ENCODE peak calls at places on chromosomes 11 and 22, in eight cellular contexts. E is activated CD4-positive, alpha-beta T cell treated with anti-CD3 and anti-CD28 coated beads for 48 hours; F is anterior cingulate cortex; X is neuronal stem cell; G is sigmoid colon; B is MM.1S; C is NCI-H1092; A is A172. Y is an unnamed sample.

GRCh38 chr11:115660072-115660805 is 156.0 kb upstream of the CADM1 start:
- DNase-seq in E (no peak), F (no peak), X (no peak), G (no peak), B (no peak), C (no peak), A (no peak), Y (no peak)

GRCh38 chr11:83044958-83045712 is 26.6 kb downstream of the RAB30 start:
- DNase-seq in E (no peak), F (no peak), X (no peak), G (no peak), B (no peak), C (no peak), A (peak; percentile 92), Y (no peak)

GRCh38 chr11:106690923-106691322 is 327.4 kb downstream of the GUCY1A2 start:
- DNase-seq in E (no peak), F (no peak), X (no peak), G (no peak), B (no peak), C (no peak), A (no peak), Y (no peak)

GRCh38 chr11:44300881-44301855 is 8.8 kb downstream of the ALX4 start:
- DNase-seq in E (no peak), F (no peak), X (no peak), G (no peak), B (no peak), C (no peak), A (peak; percentile 78), Y (no peak)

GRCh38 chr22:42077486-42078125 is 1.9 kb upstream of the SMDT1 start:
- DNase-seq in E (no peak), F (no peak), X (no peak), G (no peak), B (no peak), C (no peak), A (no peak), Y (peak; percentile 86)

GRCh38 chr22:25448435-25449051 is 115.9 kb upstream of the GRK3 start:
- DNase-seq in E (peak; percentile 27), F (no peak), X (no peak), G (no peak), B (no peak), C (no peak), A (no peak), Y (peak; percentile 85)

GRCh38 chr22:36194971-36195370 is 6.6 kb downstream of the APOL4 start:
- DNase-seq in E (peak; percentile 53), F (peak; percentile 27), X (peak; percentile 29), G (peak; percentile 88), B (peak; percentile 54), C (peak; percentile 35), A (peak; percentile 54), Y (no peak)

GRCh38 chr11:17699157-17700114 is 19.9 kb upstream of the MYOD1 start:
- DNase-seq in E (no peak), F (no peak), X (no peak), G (no peak), B (no peak), C (no peak), A (no peak), Y (no peak)

GRCh38 chr11:58912124-58912523 is 27.2 kb upstream of the GLYATL1 start:
- DNase-seq in E (no peak), F (no peak), X (no peak), G (no peak), B (no peak), C (no peak), A (no peak), Y (no peak)

GRCh38 chr11:9875402-9875801 is 211.5 kb downstream of the SWAP70 start:
- DNase-seq in E (no peak), F (no peak), X (no peak), G (no peak), B (no peak), C (no peak), A (no peak), Y (no peak)

GRCh38 chr11:17861036-17861755 is 126.6 kb downstream of the KCNC1 start:
- DNase-seq in E (no peak), F (no peak), X (no peak), G (no peak), B (no peak), C (no peak), A (no peak), Y (no peak)

GRCh38 chr11:69479591-69480271 is 1.7 kb upstream of the LINC01488 start:
- DNase-seq in E (no peak), F (no peak), X (no peak), G (no peak), B (no peak), C (no peak), A (no peak), Y (no peak)

GRCh38 chr11:11117730-11118129 is 235.3 kb downstream of the CSNK2A3 start:
- DNase-seq in E (no peak), F (no peak), X (no peak), G (no peak), B (no peak), C (no peak), A (no peak), Y (no peak)

GRCh38 chr22:46449116-46449691 is 88.2 kb downstream of the CELSR1 start:
- DNase-seq in E (no peak), F (no peak), X (no peak), G (no peak), B (no peak), C (no peak), A (no peak), Y (no peak)

GRCh38 chr11:86056262-86056911 is 12.5 kb downstream of the PICALM start:
- DNase-seq in E (no peak), F (no peak), X (no peak), G (no peak), B (no peak), C (no peak), A (no peak), Y (no peak)

GRCh38 chr11:12893787-12894672 is 115.1 kb upstream of the RASSF10 start:
- DNase-seq in E (peak; percentile 77), F (peak; percentile 26), X (peak; percentile 59), G (peak; percentile 82), B (peak; percentile 56), C (peak; percentile 37), A (peak; percentile 63), Y (no peak)

GRCh38 chr22:45296628-45297297 is 12.0 kb downstream of the UPK3A start:
- DNase-seq in E (no peak), F (no peak), X (no peak), G (no peak), B (no peak), C (no peak), A (no peak), Y (no peak)

GRCh38 chr22:19721486-19722172 is 1.7 kb upstream of the GP1BB start:
- DNase-seq in E (no peak), F (no peak), X (no peak), G (no peak), B (no peak), C (no peak), A (no peak), Y (no peak)

GRCh38 chr11:124177344-124177743 is 5.8 kb upstream of the OR10D3 start:
- DNase-seq in E (no peak), F (no peak), X (no peak), G (no peak), B (no peak), C (no peak), A (no peak), Y (no peak)

GRCh38 chr22:30405731-30406130 is 8.9 kb downstream of the SEC14L2 start:
- DNase-seq in E (no peak), F (no peak), X (no peak), G (no peak), B (no peak), C (no peak), A (no peak), Y (no peak)

GRCh38 chr11:19714387-19715363 is 2.0 kb downstream of the NAV2 start:
- DNase-seq in E (no peak), F (peak; percentile 47), X (no peak), G (peak; percentile 84), B (no peak), C (peak; percentile 24), A (peak; percentile 85), Y (no peak)

GRCh38 chr11:125064070-125064469 is 965 bp downstream of the SLC37A2 start:
- DNase-seq in E (no peak), F (no peak), X (no peak), G (no peak), B (no peak), C (no peak), A (no peak), Y (no peak)

GRCh38 chr11:5624489-5625278 is at the start of gene TRIM34:
- DNase-seq in E (peak; percentile 64), F (peak; percentile 8), X (peak; percentile 11), G (peak; percentile 75), B (peak; percentile 90), C (no peak), A (peak; percentile 76), Y (no peak)

GRCh38 chr11:116563028-116563712 is 209.6 kb downstream of the BUD13 start:
- DNase-seq in E (no peak), F (peak; percentile 62), X (no peak), G (no peak), B (no peak), C (peak; percentile 73), A (peak; percentile 43), Y (no peak)

GRCh38 chr11:116972692-116973091 is 125.5 kb downstream of the SIK3 start:
- DNase-seq in E (no peak), F (no peak), X (no peak), G (no peak), B (no peak), C (no peak), A (no peak), Y (no peak)